ENCODE peak calls at places on chromosomes 2 and 18, in five cellular contexts. One of them, this sample, is unnamed.

GRCh38 chr2:55865095-55865835 is 58.3 kb downstream of the EFEMP1 start:
- DNase-seq in K562: no peak
- DNase-seq in prostate gland: no peak
- DNase-seq in A549: peak; percentile 41
- DNase-seq in HepG2: no peak
- DNase-seq in this sample: no peak

GRCh38 chr2:240949791-240950705 is 43.9 kb downstream of the CROCC2 start:
- DNase-seq in HepG2: no peak
- DNase-seq in A549: no peak
- DNase-seq in prostate gland: no peak
- DNase-seq in K562: no peak
- DNase-seq in this sample: no peak

GRCh38 chr2:239662413-239663120 is 261.7 kb upstream of the HDAC4 start:
- DNase-seq in K562: no peak
- DNase-seq in A549: no peak
- DNase-seq in HepG2: no peak
- DNase-seq in prostate gland: no peak
- DNase-seq in this sample: peak; percentile 57

GRCh38 chr2:105510761-105511669 is 112.2 kb upstream of the FHL2 start:
- DNase-seq in K562: no peak
- DNase-seq in HepG2: no peak
- DNase-seq in prostate gland: no peak
- DNase-seq in A549: peak; percentile 57
- DNase-seq in this sample: no peak

GRCh38 chr2:72965770-72966430 is 48.6 kb downstream of the EMX1 start:
- DNase-seq in A549: no peak
- DNase-seq in K562: no peak
- DNase-seq in prostate gland: no peak
- DNase-seq in HepG2: no peak
- DNase-seq in this sample: no peak

GRCh38 chr2:45845058-45845457 is 193.6 kb downstream of the PRKCE start:
- DNase-seq in HepG2: no peak
- DNase-seq in prostate gland: no peak
- DNase-seq in A549: no peak
- DNase-seq in K562: no peak
- DNase-seq in this sample: no peak

GRCh38 chr18:5451130-5451529 is 92.7 kb downstream of the EPB41L3 start:
- DNase-seq in A549: no peak
- DNase-seq in prostate gland: no peak
- DNase-seq in K562: no peak
- DNase-seq in HepG2: no peak
- DNase-seq in this sample: no peak

GRCh38 chr2:172878260-172878659 is 142.6 kb downstream of the RAPGEF4 start:
- DNase-seq in A549: no peak
- DNase-seq in prostate gland: no peak
- DNase-seq in K562: no peak
- DNase-seq in HepG2: no peak
- DNase-seq in this sample: no peak

GRCh38 chr2:173607601-173608311 is 253.1 kb downstream of the CDCA7 start:
- DNase-seq in K562: no peak
- DNase-seq in prostate gland: no peak
- DNase-seq in HepG2: no peak
- DNase-seq in A549: no peak
- DNase-seq in this sample: no peak

GRCh38 chr2:196101325-196101981 is 32.8 kb upstream of the DNAH7 start:
- DNase-seq in HepG2: no peak
- DNase-seq in prostate gland: no peak
- DNase-seq in A549: no peak
- DNase-seq in K562: peak; percentile 21
- DNase-seq in this sample: no peak

GRCh38 chr2:240624950-240625621 is at the start of gene GPR35:
- DNase-seq in A549: peak; percentile 26
- DNase-seq in HepG2: no peak
- DNase-seq in K562: peak; percentile 68
- DNase-seq in prostate gland: no peak
- DNase-seq in this sample: no peak

GRCh38 chr18:40866013-40866644 is 1088.9 kb upstream of the PIK3C3 start:
- DNase-seq in K562: no peak
- DNase-seq in prostate gland: no peak
- DNase-seq in A549: peak; percentile 23
- DNase-seq in HepG2: no peak
- DNase-seq in this sample: no peak

GRCh38 chr18:79577451-79578395 is 101.9 kb upstream of the CTDP1 start:
- DNase-seq in prostate gland: no peak
- DNase-seq in HepG2: no peak
- DNase-seq in A549: no peak
- DNase-seq in K562: peak; percentile 17
- DNase-seq in this sample: no peak

GRCh38 chr2:108922141-108922915 is 66.7 kb downstream of the EDAR start:
- DNase-seq in prostate gland: no peak
- DNase-seq in K562: no peak
- DNase-seq in A549: no peak
- DNase-seq in HepG2: no peak
- DNase-seq in this sample: no peak

GRCh38 chr2:140580799-140581198 is 1550.0 kb downstream of the LRP1B start:
- DNase-seq in A549: peak; percentile 13
- DNase-seq in prostate gland: no peak
- DNase-seq in K562: no peak
- DNase-seq in HepG2: no peak
- DNase-seq in this sample: no peak

GRCh38 chr2:101714098-101714497 is 16.6 kb downstream of the MAP4K4 start:
- DNase-seq in K562: no peak
- DNase-seq in prostate gland: no peak
- DNase-seq in HepG2: no peak
- DNase-seq in A549: no peak
- DNase-seq in this sample: no peak

GRCh38 chr2:135839713-135840112 is 2.7 kb upstream of the LCT start:
- DNase-seq in HepG2: no peak
- DNase-seq in prostate gland: no peak
- DNase-seq in A549: no peak
- DNase-seq in K562: no peak
- DNase-seq in this sample: peak; percentile 39

GRCh38 chr2:29053680-29054400 is 20.5 kb downstream of the PCARE start:
- DNase-seq in A549: peak; percentile 21
- DNase-seq in HepG2: no peak
- DNase-seq in K562: no peak
- DNase-seq in prostate gland: no peak
- DNase-seq in this sample: no peak

DNA sequence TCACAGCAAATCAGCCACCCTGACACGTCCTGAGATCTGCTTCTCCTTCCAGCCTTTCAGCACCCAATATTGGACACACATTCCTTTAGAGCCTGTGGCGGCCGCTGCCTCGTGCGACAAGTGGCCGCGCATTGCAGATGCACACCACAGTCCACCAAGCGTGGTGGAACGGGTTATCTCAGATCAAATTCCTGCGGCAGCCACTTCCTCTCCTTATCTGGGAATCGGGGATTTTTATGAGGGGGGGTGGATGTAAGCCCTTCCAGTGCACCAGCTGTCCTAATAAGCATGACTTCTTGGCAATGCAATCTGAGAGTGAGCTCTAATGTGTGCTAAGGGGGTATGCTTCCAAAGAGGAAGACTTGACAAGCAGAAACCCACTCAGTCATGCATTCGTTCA is 18.3 kb upstream of the BMP10 start:
- DNase-seq in A549: no peak
- DNase-seq in HepG2: no peak
- DNase-seq in K562: no peak
- DNase-seq in prostate gland: no peak
- DNase-seq in this sample: no peak
- H3K27ac ChIP-seq in A549: no peak overlapping the region
- H3K27ac ChIP-seq in HepG2: no peak overlapping the region
- H3K27ac ChIP-seq in K562: no peak overlapping the region
- H3K27ac ChIP-seq in prostate gland: no peak overlapping the region
- H3K27ac ChIP-seq in this sample: no peak overlapping the region

DNA sequence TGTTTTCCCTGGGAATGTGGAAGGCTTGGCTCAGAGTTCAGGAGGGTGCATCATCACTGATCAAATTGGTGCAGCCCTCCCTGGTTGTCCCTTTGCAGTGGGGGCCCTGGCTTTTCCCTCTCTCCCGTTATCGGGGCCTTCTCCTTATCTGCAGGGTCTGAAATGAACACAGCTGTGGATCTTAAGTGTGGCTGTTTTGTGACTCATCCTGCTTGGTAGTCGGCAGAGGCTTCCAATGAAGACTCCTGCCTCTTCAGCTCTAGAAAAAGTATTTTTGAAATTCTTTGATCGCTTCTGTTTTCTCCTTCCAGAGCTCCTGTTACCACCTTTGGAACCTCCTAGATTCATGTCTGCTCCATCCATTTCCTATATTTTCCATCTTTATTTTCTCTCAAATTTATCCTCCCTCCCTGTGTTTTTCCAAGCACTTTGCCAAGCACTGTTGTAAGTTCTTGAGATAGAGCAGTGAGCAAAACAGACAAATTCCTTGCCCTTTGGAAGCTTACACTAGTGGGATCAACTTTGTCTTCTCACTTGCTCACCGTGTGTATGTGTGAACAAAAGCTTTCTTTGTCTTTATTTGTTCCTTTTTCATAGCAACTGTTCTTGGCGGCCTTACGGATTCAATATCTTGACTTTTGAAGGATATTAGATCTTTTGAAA is 45.7 kb downstream of the RALB start:
- DNase-seq in A549: no peak
- DNase-seq in HepG2: no peak
- DNase-seq in K562: peak; percentile 34
- DNase-seq in prostate gland: no peak
- DNase-seq in this sample: no peak
- H3K4me1 ChIP-seq in A549: no peaks in the 10 kb centered on the region
- H3K4me1 ChIP-seq in HepG2: no peaks in the 10 kb centered on the region
- H3K4me1 ChIP-seq in K562: peaks cover 9% of the 10 kb centered on the region
- H3K4me1 ChIP-seq in prostate gland: no peaks in the 10 kb centered on the region
- H3K4me1 ChIP-seq in this sample: no peaks in the 10 kb centered on the region

DNA sequence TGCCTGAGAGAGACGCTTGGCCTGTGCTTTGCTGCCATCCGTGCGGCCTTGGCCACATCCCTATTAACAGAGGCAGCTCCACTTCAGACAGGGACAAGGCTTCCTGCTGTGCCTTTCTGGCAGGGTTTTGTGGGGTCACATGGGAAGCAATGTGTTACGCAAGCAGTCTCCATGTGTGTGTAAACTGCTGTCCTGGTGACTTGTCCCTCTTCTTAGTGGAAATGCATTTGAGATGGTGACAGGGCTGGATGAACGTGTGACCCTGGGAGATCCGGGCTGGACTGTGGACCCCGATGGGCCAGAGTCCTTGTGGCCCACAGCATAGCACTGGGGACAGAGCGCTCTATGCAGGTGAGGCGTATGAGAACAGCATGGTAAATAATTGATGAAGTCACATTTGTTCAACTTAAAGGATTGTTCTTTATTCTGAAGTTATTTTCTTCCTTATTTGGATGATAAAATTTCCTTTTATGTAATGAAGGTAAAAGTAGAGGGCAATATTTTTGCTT is 23.2 kb downstream of the ASB1 start:
- DNase-seq in prostate gland: peak; percentile 25
- DNase-seq in HepG2: peak; percentile 98
- DNase-seq in A549: peak; percentile 22
- DNase-seq in K562: no peak
- DNase-seq in this sample: peak; percentile 93
- TF ChIP-seq POLR2A in prostate gland: no peak
- TF ChIP-seq POLR2A in HepG2: peak; percentile 52
- TF ChIP-seq POLR2A in A549: no peak
- TF ChIP-seq POLR2A in K562: no peak
- TF ChIP-seq POLR2A in this sample: no peak

GRCh38 chr2:43251171-43251731 is 24.8 kb upstream of the ZFP36L2 start:
- DNase-seq in A549: no peak
- DNase-seq in HepG2: peak; percentile 46
- DNase-seq in prostate gland: peak; percentile 29
- DNase-seq in K562: no peak
- DNase-seq in this sample: no peak
- H3K27ac ChIP-seq in A549: no peak overlapping the region
- H3K27ac ChIP-seq in HepG2: no peak overlapping the region
- H3K27ac ChIP-seq in prostate gland: peak overlapping the region; percentile 76
- H3K27ac ChIP-seq in K562: no peak overlapping the region
- H3K27ac ChIP-seq in this sample: peak overlapping the region; percentile 90

DNA sequence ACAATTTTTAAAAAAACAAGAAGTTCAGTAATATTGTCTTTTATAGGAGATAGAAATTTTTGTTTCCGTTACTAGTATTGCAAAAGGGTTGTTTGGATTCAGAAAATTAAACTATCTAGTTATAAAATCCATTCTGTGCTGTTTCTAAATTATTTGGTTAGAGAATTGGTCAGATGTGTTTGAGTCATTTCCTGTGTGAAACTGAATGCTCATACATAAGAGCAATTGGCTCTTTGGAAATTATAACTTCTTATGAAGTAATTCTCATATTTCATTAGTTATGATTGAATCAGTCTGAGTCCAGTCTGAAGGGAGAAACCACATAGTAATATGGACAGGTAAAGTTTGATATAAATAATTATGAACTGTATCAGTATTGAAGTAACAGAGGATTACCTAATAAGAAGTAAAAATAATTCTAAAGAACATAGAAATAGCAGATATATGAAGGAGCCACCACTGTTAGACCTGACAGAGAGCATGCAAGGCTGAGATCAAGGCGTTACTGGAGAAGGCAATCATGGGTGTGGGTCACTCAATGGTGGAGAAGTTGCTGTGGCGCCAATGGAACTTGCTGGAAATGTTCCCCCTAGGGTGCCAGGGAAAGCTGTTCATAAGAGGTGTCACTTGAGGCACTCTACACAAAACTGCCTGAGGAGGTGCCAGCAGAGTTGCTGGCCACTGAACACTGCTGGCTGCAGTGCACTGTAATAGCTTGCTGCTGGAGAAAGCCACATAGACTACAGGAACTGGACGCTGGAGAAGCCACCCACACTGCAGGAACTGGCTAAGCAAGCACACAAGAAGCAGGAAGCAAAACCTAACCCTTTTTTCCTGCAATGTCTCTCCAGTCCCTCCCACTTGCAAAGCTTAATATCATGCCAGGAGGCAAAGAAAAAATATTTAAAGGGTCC is 18.0 kb upstream of the FAP start:
- DNase-seq in HepG2: no peak
- DNase-seq in A549: no peak
- DNase-seq in prostate gland: no peak
- DNase-seq in K562: no peak
- DNase-seq in this sample: no peak
- H3K4me1 ChIP-seq in HepG2: no peaks in the 10 kb centered on the region
- H3K4me1 ChIP-seq in A549: no peaks in the 10 kb centered on the region
- H3K4me1 ChIP-seq in prostate gland: no peaks in the 10 kb centered on the region
- H3K4me1 ChIP-seq in K562: no peaks in the 10 kb centered on the region
- H3K4me1 ChIP-seq in this sample: peaks cover 11% of the 10 kb centered on the region

GRCh38 chr2:208025037-208025813 is at the start of gene PLEKHM3:
- DNase-seq in K562: peak; percentile 48
- DNase-seq in HepG2: peak; percentile 75
- DNase-seq in prostate gland: peak; percentile 78
- DNase-seq in A549: peak; percentile 91
- DNase-seq in this sample: peak; percentile 93
- TF ChIP-seq POLR2A in K562: peak; percentile 84
- TF ChIP-seq POLR2A in HepG2: peak; percentile 80
- TF ChIP-seq POLR2A in prostate gland: peak; percentile 36
- TF ChIP-seq POLR2A in A549: peak; percentile 64
- TF ChIP-seq POLR2A in this sample: no peak

This sample was measured in esophagus muscularis mucosa.